ENCODE peak calls at places on chromosomes 16 and 17, in ten cellular contexts. T is lower leg skin, H is B cell, L is fibroblast of mammary gland, R is tibial nerve, V is GM20000, F is testis, Q is gastrocnemius medialis, Z is colonic mucosa, N is spleen. B is an unnamed sample.

GRCh38 chr17:81164464-81165245 is 652 bp upstream of the PVALEF start:
- DNase-seq in V (no peak), L (no peak), H (no peak), R (no peak), Z (no peak), N (no peak), Q (no peak), F (no peak), T (no peak), B (no peak)

GRCh38 chr17:48608921-48609505 is 1.8 kb downstream of the HOXB7 start:
- DNase-seq in N (no peak), L (no peak), Z (no peak), V (no peak), Q (no peak), H (no peak), T (no peak), R (no peak), F (no peak), B (no peak)

GRCh38 chr16:11139624-11140375 is 116.2 kb downstream of the SOCS1 start:
- DNase-seq in Q (no peak), L (no peak), N (no peak), Z (no peak), H (no peak), V (no peak), F (no peak), R (no peak), T (no peak), B (peak)

GRCh38 chr16:86575754-86576557 is 2.4 kb upstream of the FOXL1 start:
- DNase-seq in V (peak), Z (peak), Q (peak), N (peak), H (peak), T (peak), F (peak), L (peak), R (peak), B (peak)

GRCh38 chr17:28745777-28746473 is 2.1 kb downstream of the TRAF4 start:
- DNase-seq in T (no peak), V (no peak), F (no peak), Q (no peak), L (no peak), H (no peak), N (peak), R (no peak), Z (no peak), B (no peak)

GRCh38 chr17:56110463-56111138 is 42.7 kb upstream of the ANKFN1 start:
- DNase-seq in Z (peak), F (no peak), L (no peak), R (no peak), V (no peak), N (no peak), Q (no peak), T (no peak), H (no peak), B (no peak)

GRCh38 chr17:50731575-50732460 is 12.4 kb downstream of the LUC7L3 start:
- DNase-seq in H (no peak), L (no peak), R (no peak), V (no peak), T (no peak), F (no peak), Q (no peak), Z (no peak), N (no peak), B (no peak)

GRCh38 chr17:2412561-2413021 is 11.7 kb upstream of the MNT start:
- DNase-seq in R (no peak), N (no peak), L (no peak), Q (no peak), T (no peak), V (no peak), F (peak), H (no peak), Z (no peak), B (no peak)

GRCh38 chr16:72025404-72026114 is 17.0 kb downstream of the DHODH start:
- DNase-seq in L (no peak), R (no peak), T (no peak), F (no peak), N (no peak), V (no peak), H (no peak), Q (no peak), Z (no peak), B (no peak)

GRCh38 chr17:19024101-19025078 is 19.8 kb upstream of the FAM83G start:
- DNase-seq in F (no peak), R (no peak), Q (no peak), Z (no peak), H (no peak), L (peak), T (no peak), N (peak), V (no peak), B (peak)

GRCh38 chr16:2817496-2818277 is 650 bp downstream of the PRSS21 start:
- DNase-seq in Z (no peak), V (no peak), R (no peak), L (no peak), N (peak), F (no peak), Q (no peak), T (no peak), H (no peak), B (peak)

GRCh38 chr17:4006745-4007211 is 42.5 kb upstream of the ATP2A3 start:
- DNase-seq in H (no peak), V (no peak), L (no peak), F (no peak), N (no peak), T (peak), Z (no peak), R (no peak), Q (no peak), B (no peak)

GRCh38 chr17:18027280-18027679 is 11.7 kb downstream of the ATPAF2 start:
- DNase-seq in N (no peak), H (no peak), T (peak), Q (peak), F (no peak), R (no peak), V (no peak), Z (no peak), L (peak), B (no peak)

GRCh38 chr16:86791287-86792074 is 213.1 kb downstream of the FOXL1 start:
- DNase-seq in F (no peak), T (no peak), V (no peak), Z (no peak), N (no peak), R (no peak), H (peak), L (peak), Q (no peak), B (no peak)

GRCh38 chr16:3431779-3432219 is 11.5 kb downstream of the ZNF597 start:
- DNase-seq in L (peak), T (peak), F (peak), Q (no peak), N (peak), R (peak), H (no peak), V (peak), Z (peak), B (peak)

GRCh38 chr17:21025446-21025845 is 17.4 kb downstream of the USP22 start:
- DNase-seq in Q (no peak), F (no peak), L (peak), R (no peak), T (no peak), Z (no peak), N (no peak), H (no peak), V (no peak), B (no peak)

GRCh38 chr17:55454906-55455474 is 33.4 kb upstream of the MMD start:
- DNase-seq in Z (no peak), H (no peak), V (no peak), R (no peak), N (no peak), Q (no peak), F (no peak), T (no peak), L (peak), B (no peak)

GRCh38 chr17:19958023-19958422 is 19.6 kb downstream of the AKAP10 start:
- DNase-seq in Q (no peak), Z (no peak), L (peak), T (no peak), R (no peak), H (no peak), V (no peak), N (no peak), F (no peak), B (no peak)

GRCh38 chr17:75067856-75068255 is 19.9 kb upstream of the SLC16A5 start:
- DNase-seq in L (no peak), R (no peak), N (peak), V (no peak), Z (no peak), T (no peak), Q (no peak), F (no peak), H (no peak), B (peak)

GRCh38 chr16:64893386-64893785 is 228.5 kb downstream of the CDH11 start:
- DNase-seq in F (no peak), V (no peak), T (no peak), H (no peak), L (no peak), Z (no peak), R (no peak), N (no peak), Q (no peak), B (no peak)

GRCh38 chr17:8189711-8190477 is at the start of gene BORCS6:
- DNase-seq in N (peak), H (peak), Z (peak), V (peak), T (peak), Q (peak), L (peak), F (peak), R (peak), B (peak)
- TF ChIP-seq CTCF in N (no peak), H (no peak), Z (no peak), V (no peak), T (no peak), Q (peak), L (no peak), F (no peak), R (no peak), B (no peak)

GRCh38 chr16:56012479-56012811 is 137.3 kb upstream of the CES5A start:
- DNase-seq in L (no peak), V (no peak), R (no peak), N (no peak), F (no peak), T (no peak), Z (no peak), H (no peak), Q (no peak), B (no peak)
- TF ChIP-seq CTCF in L (no peak), V (no peak), R (no peak), N (no peak), F (no peak), T (no peak), Z (no peak), H (no peak), Q (no peak), B (no peak)

GRCh38 chr17:39619786-39620101 is 7.0 kb upstream of the PPP1R1B start:
- DNase-seq in N (no peak), H (no peak), Z (no peak), L (no peak), Q (no peak), T (no peak), R (no peak), V (no peak), F (no peak), B (no peak)

GRCh38 chr17:39622380-39623006 is 4.3 kb upstream of the PPP1R1B start:
- DNase-seq in Q (no peak), T (no peak), V (no peak), H (no peak), F (no peak), R (no peak), N (no peak), L (no peak), Z (no peak), B (peak)

GRCh38 chr17:39624313-39624712 is 2.4 kb upstream of the PPP1R1B start:
- DNase-seq in T (no peak), H (no peak), R (no peak), L (no peak), Q (no peak), V (no peak), N (no peak), F (no peak), Z (no peak), B (no peak)

GRCh38 chr17:39623356-39623950 is 3.3 kb upstream of the PPP1R1B start:
- DNase-seq in Z (peak), T (peak), H (peak), N (peak), F (peak), R (peak), Q (peak), L (peak), V (peak), B (peak)

GRCh38 chr17:39621523-39622379 is 5.0 kb upstream of the PPP1R1B start:
- DNase-seq in N (peak), H (peak), F (peak), T (peak), R (peak), V (peak), L (peak), Z (peak), Q (peak), B (peak)
- TF ChIP-seq CTCF in N (peak), H (peak), F (peak), T (no peak), R (peak), V (peak), L (peak), Z (peak), Q (peak), B (peak)

GRCh38 chr17:42329025-42329976 is 41.0 kb downstream of the STAT5A start:
- DNase-seq in L (peak), N (no peak), R (no peak), V (no peak), Q (no peak), T (no peak), Z (peak), H (no peak), F (no peak), B (no peak)

GRCh38 chr17:42339221-42339620 is 49.0 kb downstream of the STAT3 start:
- DNase-seq in L (no peak), Z (no peak), R (no peak), H (no peak), T (no peak), F (no peak), N (no peak), Q (no peak), V (no peak), B (no peak)

GRCh38 chr17:42337442-42337841 is 49.1 kb downstream of the STAT5A start:
- DNase-seq in F (no peak), H (no peak), Q (no peak), N (no peak), Z (no peak), T (no peak), R (no peak), L (peak), V (peak), B (peak)

GRCh38 chr17:42333053-42333452 is 44.8 kb downstream of the STAT5A start:
- DNase-seq in H (no peak), V (no peak), L (no peak), Z (no peak), Q (no peak), R (no peak), T (no peak), F (no peak), N (no peak), B (peak)

DNA sequence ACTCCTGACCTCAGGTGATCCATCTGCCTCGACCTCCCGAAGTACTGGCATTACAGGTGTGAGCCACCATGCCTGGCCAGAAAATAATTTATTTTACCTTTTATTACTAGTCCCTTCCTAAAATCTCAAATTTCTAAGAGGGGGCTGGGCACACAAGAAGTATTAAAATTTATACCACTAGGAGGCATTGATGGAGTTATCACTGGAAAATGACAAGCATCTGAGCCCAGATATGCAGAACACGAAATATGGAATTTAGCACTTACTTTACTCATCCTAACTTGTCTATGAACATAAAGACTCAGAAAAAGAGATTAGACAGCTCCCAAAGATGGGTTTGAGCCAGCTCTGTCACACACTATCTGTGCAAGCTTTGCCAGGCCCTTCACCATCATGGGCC is 46.4 kb downstream of the STAT5A start:
- DNase-seq in T (no peak), V (no peak), F (no peak), Z (no peak), R (no peak), L (no peak), Q (no peak), H (no peak), N (no peak), B (no peak)
- TF ChIP-seq CTCF in T (no peak), V (no peak), F (peak), Z (no peak), R (no peak), L (peak), Q (no peak), H (peak), N (no peak), B (no peak)

DNA sequence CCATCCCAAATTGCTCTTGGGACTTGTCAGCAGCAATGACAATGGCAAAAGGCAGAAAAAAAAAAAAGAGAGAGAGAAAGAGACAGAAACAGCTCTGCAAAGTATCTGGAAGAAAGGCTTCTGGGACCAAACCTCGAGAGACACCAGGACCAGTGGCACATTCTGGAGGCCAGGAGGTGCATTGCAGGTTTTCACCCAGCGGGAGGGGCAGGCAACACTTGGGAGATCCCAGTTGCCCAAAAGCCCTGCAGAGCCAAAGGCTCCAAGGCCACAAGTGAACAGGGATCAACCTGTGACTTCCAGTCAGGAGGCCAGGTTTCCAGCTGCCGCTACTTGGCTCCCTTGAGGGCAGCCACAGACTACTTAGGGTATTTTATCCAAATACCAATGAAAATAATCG is 110.8 kb upstream of the CDH5 start:
- DNase-seq in Z (no peak), V (no peak), H (no peak), L (no peak), N (no peak), F (no peak), Q (no peak), R (no peak), T (peak), B (no peak)
- TF ChIP-seq CTCF in Z (no peak), V (no peak), H (no peak), L (no peak), N (no peak), F (no peak), Q (no peak), R (no peak), T (no peak), B (no peak)